ENCODE peak calls at places on chromosomes 12 and 14, in ten cellular contexts. G is PC-3; X is neural progenitor cell; V is lung; C is cardiac muscle cell; E is testis; P is IMR-90; Y is CD8-positive, alpha-beta T cell; F is ovary; K is PC-9. Z is an unnamed sample. For H3K4me1, the result is how much of the 10 kb centered on the place peaks cover.

GRCh38 chr12:52202361-52203078 is 10.7 kb upstream of the KRT80 start:
- DNase-seq in F (peak), E (no peak), V (no peak), C (no peak), P (peak), K (no peak), Y (no peak), G (no peak), X (no peak), Z (peak)

GRCh38 chr14:64812412-64812811 is 67.3 kb downstream of the SPTB start:
- DNase-seq in C (peak), K (peak), E (no peak), P (no peak), F (no peak), X (peak), G (no peak), V (peak), Y (peak), Z (no peak)

GRCh38 chr12:40209886-40210285 is 14.9 kb upstream of the LRRK2 start:
- DNase-seq in P (no peak), F (no peak), Y (no peak), V (no peak), K (no peak), G (no peak), X (no peak), C (no peak), E (no peak), Z (no peak)

GRCh38 chr12:29762637-29763300 is 21.0 kb downstream of the TMTC1 start:
- DNase-seq in K (no peak), C (no peak), V (no peak), X (no peak), Y (no peak), E (no peak), F (no peak), G (no peak), P (no peak), Z (no peak)

GRCh38 chr12:75568387-75568786 is 57.0 kb upstream of the KRR1 start:
- DNase-seq in G (no peak), V (no peak), F (no peak), X (no peak), E (no peak), Y (no peak), P (peak), C (no peak), K (no peak), Z (no peak)

GRCh38 chr12:10891937-10892336 is 7.9 kb upstream of the PRH1 start:
- DNase-seq in Y (no peak), C (no peak), E (no peak), V (no peak), K (no peak), G (no peak), F (no peak), P (no peak), X (no peak), Z (no peak)

GRCh38 chr12:42119085-42119633 is 25.5 kb downstream of the GXYLT1 start:
- DNase-seq in Y (no peak), P (peak), G (peak), V (no peak), E (no peak), C (no peak), F (no peak), X (no peak), K (no peak), Z (no peak)

GRCh38 chr12:111624540-111624939 is 25.4 kb upstream of the ATXN2 start:
- DNase-seq in K (peak), C (no peak), Y (no peak), E (no peak), F (no peak), V (no peak), G (peak), P (no peak), X (no peak), Z (no peak)

GRCh38 chr14:105409379-105409778 is 10.2 kb upstream of the MTA1 start:
- DNase-seq in E (no peak), V (no peak), G (no peak), K (no peak), F (no peak), X (no peak), Y (no peak), C (no peak), P (no peak), Z (no peak)

GRCh38 chr12:47378907-47379306 is 299.1 kb upstream of the AMIGO2 start:
- DNase-seq in V (no peak), C (no peak), G (peak), E (no peak), F (no peak), P (peak), K (no peak), Y (no peak), X (no peak), Z (no peak)

GRCh38 chr12:7431993-7432685 is 11.8 kb downstream of the CD163L1 start:
- DNase-seq in P (peak), E (no peak), G (no peak), C (no peak), Y (no peak), X (no peak), K (no peak), V (no peak), F (no peak), Z (no peak)

GRCh38 chr14:51539571-51540037 is 112.1 kb upstream of the FRMD6 start:
- DNase-seq in F (no peak), X (no peak), K (peak), V (no peak), G (peak), P (peak), Y (no peak), E (no peak), C (no peak), Z (no peak)

GRCh38 chr14:31118892-31119291 is 88.7 kb downstream of the HECTD1 start:
- DNase-seq in E (no peak), C (no peak), K (no peak), X (no peak), P (no peak), Y (no peak), F (no peak), V (no peak), G (no peak), Z (no peak)

GRCh38 chr12:2018401-2018800 is 14.1 kb upstream of the DCP1B start:
- DNase-seq in K (no peak), E (peak), Y (no peak), C (no peak), V (no peak), P (no peak), G (no peak), F (no peak), X (no peak), Z (no peak)

GRCh38 chr12:72256725-72257124 is 15.4 kb upstream of the TRHDE start:
- DNase-seq in X (no peak), C (no peak), G (peak), K (no peak), Y (no peak), E (no peak), P (no peak), V (no peak), F (no peak), Z (no peak)

GRCh38 chr14:26794731-26795130 is 196.9 kb upstream of the NOVA1 start:
- DNase-seq in K (no peak), G (no peak), X (no peak), P (peak), E (no peak), Y (no peak), F (no peak), C (no peak), V (no peak), Z (no peak)

GRCh38 chr12:43057561-43057960 is 468.0 kb upstream of the PRICKLE1 start:
- DNase-seq in Y (no peak), F (no peak), C (no peak), V (no peak), K (no peak), P (peak), G (peak), X (no peak), E (no peak), Z (no peak)

GRCh38 chr12:42475055-42475454 is 114.5 kb downstream of the PRICKLE1 start:
- DNase-seq in P (no peak), Y (no peak), X (no peak), E (no peak), F (no peak), V (no peak), C (no peak), K (no peak), G (no peak), Z (no peak)

GRCh38 chr14:61700104-61700886 is 5.0 kb downstream of the HIF1A start:
- DNase-seq in K (no peak), E (no peak), P (no peak), X (no peak), G (no peak), Y (no peak), V (no peak), C (no peak), F (no peak), Z (no peak)
- H3K4me3 ChIP-seq in K (peak), E (no peak), P (peak), X (peak), G (peak), Y (no peak), V (no peak), C (peak), F (no peak), Z (no peak)

GRCh38 chr14:63438065-63438757 is 105.0 kb downstream of the PPP2R5E start:
- DNase-seq in K (peak), C (no peak), F (peak), X (no peak), G (peak), Y (no peak), E (peak), V (peak), P (peak), Z (peak)
- TF ChIP-seq CTCF in K (peak), C (peak), F (no peak), X (no peak), G (peak), Y (peak), E (no peak), V (no peak), P (no peak), Z (peak)

GRCh38 chr12:44246481-44247105 is 410.7 kb downstream of the TMEM117 start:
- DNase-seq in K (no peak), C (no peak), G (no peak), F (no peak), V (no peak), Y (no peak), X (no peak), P (peak), E (no peak), Z (no peak)
- H3K4me1 ChIP-seq in K (under half), C (under half), G (under half), F (under half), V (under half), Y (under half), X (under half), P (under half), E (under half), Z (under half)

DNA sequence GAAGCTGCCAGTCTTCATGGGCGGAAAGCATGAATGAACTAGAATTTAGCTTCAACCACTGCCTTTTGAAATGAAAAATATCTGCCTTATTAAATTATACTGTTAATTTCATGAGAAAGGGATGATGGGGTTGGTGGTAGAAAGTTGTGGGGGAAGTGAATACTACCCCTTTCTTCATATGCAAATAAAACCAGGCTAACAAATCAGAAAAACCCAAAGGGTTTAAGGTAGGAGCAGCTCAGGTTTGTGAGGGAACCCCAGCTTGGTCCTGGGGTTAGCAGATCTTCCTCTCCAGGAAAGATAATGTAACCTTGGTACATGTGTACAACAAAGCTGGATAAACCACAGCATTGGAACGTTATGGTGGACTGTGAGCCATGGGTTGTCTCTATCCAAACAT is 84.0 kb downstream of the PPP2R5C start:
- DNase-seq in G (no peak), V (no peak), P (no peak), K (no peak), F (no peak), E (no peak), Y (no peak), C (no peak), X (no peak), Z (no peak)
- H3K4me3 ChIP-seq in G (no peak), V (no peak), P (no peak), K (no peak), F (no peak), E (no peak), Y (no peak), C (no peak), X (no peak), Z (no peak)

GRCh38 chr12:57109207-57110160 is 1.7 kb downstream of the STAT6 start:
- DNase-seq in P (no peak), K (no peak), F (no peak), E (no peak), Y (no peak), V (no peak), C (no peak), X (no peak), G (no peak), Z (no peak)

GRCh38 chr12:57111046-57111698 is at the start of gene STAT6:
- DNase-seq in V (peak), F (peak), G (peak), X (peak), K (peak), E (peak), Y (peak), C (peak), P (peak), Z (no peak)

GRCh38 chr12:57110189-57111045 is 745 bp downstream of the STAT6 start:
- DNase-seq in X (peak), V (peak), K (peak), C (peak), G (peak), Y (peak), F (peak), E (peak), P (peak), Z (no peak)

GRCh38 chr12:57116580-57117281 is 5.6 kb upstream of the STAT6 start:
- DNase-seq in F (no peak), V (no peak), X (no peak), G (no peak), E (no peak), K (no peak), P (no peak), Y (no peak), C (no peak), Z (no peak)

GRCh38 chr12:57112492-57113294 is 1.5 kb upstream of the STAT6 start:
- DNase-seq in P (no peak), X (no peak), Y (no peak), K (no peak), E (peak), G (no peak), F (no peak), V (no peak), C (no peak), Z (peak)
- TF ChIP-seq CTCF in P (no peak), X (peak), Y (peak), K (peak), E (peak), G (peak), F (no peak), V (peak), C (peak), Z (peak)

GRCh38 chr14:92511472-92512247 is 1.9 kb upstream of the RIN3 start:
- DNase-seq in G (peak), Y (no peak), C (no peak), E (no peak), K (peak), F (no peak), X (no peak), P (peak), V (peak), Z (no peak)
- H3K4me1 ChIP-seq in G (under half), Y (under half), C (under half), E (under half), K (half or more), F (under half), X (under half), P (under half), V (under half), Z (under half)

GRCh38 chr12:133061954-133062353 is 18.8 kb upstream of the ZNF140 start:
- DNase-seq in Y (no peak), K (no peak), V (no peak), C (no peak), E (no peak), P (no peak), X (no peak), F (no peak), G (no peak), Z (no peak)

GRCh38 chr12:133063556-133063955 is 17.2 kb upstream of the ZNF140 start:
- DNase-seq in G (no peak), F (no peak), K (no peak), Y (no peak), P (no peak), E (no peak), X (no peak), V (no peak), C (no peak), Z (no peak)

GRCh38 chr12:133057446-133057845 is 20.1 kb downstream of the ZNF84 start:
- DNase-seq in F (no peak), V (no peak), Y (no peak), G (no peak), P (peak), E (no peak), X (no peak), K (no peak), C (no peak), Z (no peak)

DNA sequence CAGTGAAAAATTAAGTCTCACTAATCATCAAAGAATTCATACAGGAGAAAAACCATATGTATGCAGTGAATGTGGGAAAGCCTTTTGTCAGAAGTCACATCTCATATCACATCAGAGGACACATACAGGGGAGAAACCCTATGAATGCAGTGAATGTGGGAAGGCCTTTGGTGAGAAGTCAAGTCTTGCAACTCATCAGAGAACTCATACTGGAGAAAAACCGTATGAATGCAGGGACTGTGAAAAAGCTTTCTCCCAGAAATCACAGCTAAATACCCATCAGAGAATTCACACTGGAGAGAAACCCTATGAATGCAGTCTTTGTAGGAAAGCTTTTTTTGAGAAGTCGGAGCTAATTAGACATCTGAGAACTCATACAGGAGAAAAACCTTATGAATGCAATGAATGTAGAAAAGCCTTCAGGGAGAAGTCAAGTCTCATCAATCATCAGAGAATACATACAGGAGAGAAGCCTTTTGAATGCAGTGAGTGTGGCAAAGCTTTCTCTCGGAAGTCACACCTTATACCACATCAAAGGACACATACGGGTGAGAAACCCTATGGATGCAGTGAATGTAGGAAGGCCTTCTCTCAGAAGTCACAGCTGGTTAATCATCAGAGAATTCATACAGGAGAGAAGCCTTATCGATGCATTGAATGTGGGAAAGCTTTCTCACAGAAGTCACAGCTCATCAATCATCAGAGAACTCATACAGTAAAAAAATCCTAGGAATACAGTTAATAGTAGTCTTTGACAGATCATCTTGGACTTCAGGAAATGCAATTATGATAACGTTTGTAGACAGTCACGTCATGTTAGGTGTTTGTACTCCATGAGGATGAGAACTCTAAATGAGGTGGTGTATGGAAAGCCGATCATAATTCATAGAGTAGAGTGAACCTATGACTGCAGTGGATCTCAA is 21.2 kb downstream of the ZNF84 start:
- DNase-seq in X (no peak), G (peak), E (no peak), V (no peak), C (no peak), Y (no peak), K (no peak), F (no peak), P (peak), Z (no peak)
- H3K4me3 ChIP-seq in X (peak), G (no peak), E (no peak), V (no peak), C (no peak), Y (peak), K (no peak), F (no peak), P (no peak), Z (no peak)

Z was measured in BE2C.